ENCODE peak calls at places on chromosomes 7 and 10, in five cellular contexts. One of them, this sample, is unnamed.

GRCh38 chr7:150399861-150400778 is 21.0 kb downstream of the ZNF775 start:
- DNase-seq in astrocyte: peak; percentile 37
- DNase-seq in prostate gland: no peak
- DNase-seq in lower lobe of right lung: no peak
- DNase-seq in HCT116: no peak
- DNase-seq in this sample: no peak

GRCh38 chr10:12177642-12178041 is 18.0 kb downstream of the NUDT5 start:
- DNase-seq in astrocyte: peak; percentile 25
- DNase-seq in prostate gland: no peak
- DNase-seq in lower lobe of right lung: no peak
- DNase-seq in HCT116: no peak
- DNase-seq in this sample: no peak

GRCh38 chr10:52499281-52499680 is 185.2 kb downstream of the DKK1 start:
- DNase-seq in astrocyte: no peak
- DNase-seq in prostate gland: no peak
- DNase-seq in lower lobe of right lung: no peak
- DNase-seq in HCT116: no peak
- DNase-seq in this sample: no peak

GRCh38 chr7:91551377-91552175 is 287.3 kb downstream of the FZD1 start:
- DNase-seq in astrocyte: peak; percentile 51
- DNase-seq in prostate gland: no peak
- DNase-seq in lower lobe of right lung: no peak
- DNase-seq in HCT116: no peak
- DNase-seq in this sample: no peak

GRCh38 chr10:11068861-11069633 is 51.4 kb downstream of the CELF2 start:
- DNase-seq in astrocyte: no peak
- DNase-seq in prostate gland: no peak
- DNase-seq in lower lobe of right lung: no peak
- DNase-seq in HCT116: no peak
- DNase-seq in this sample: no peak

GRCh38 chr10:398954-399353 is 263.7 kb downstream of the ZMYND11 start:
- DNase-seq in astrocyte: no peak
- DNase-seq in prostate gland: no peak
- DNase-seq in lower lobe of right lung: no peak
- DNase-seq in HCT116: no peak
- DNase-seq in this sample: no peak

GRCh38 chr7:127776776-127777390 is 124.9 kb downstream of the SND1 start:
- DNase-seq in astrocyte: peak; percentile 91
- DNase-seq in prostate gland: no peak
- DNase-seq in lower lobe of right lung: no peak
- DNase-seq in HCT116: no peak
- DNase-seq in this sample: no peak

GRCh38 chr10:73211106-73211811 is 35.8 kb downstream of the DNAJC9 start:
- DNase-seq in astrocyte: no peak
- DNase-seq in prostate gland: no peak
- DNase-seq in lower lobe of right lung: no peak
- DNase-seq in HCT116: no peak
- DNase-seq in this sample: no peak

GRCh38 chr7:43834463-43835251 is 34.7 kb downstream of the MRPS24 start:
- DNase-seq in astrocyte: peak; percentile 10
- DNase-seq in prostate gland: no peak
- DNase-seq in lower lobe of right lung: no peak
- DNase-seq in HCT116: no peak
- DNase-seq in this sample: no peak

GRCh38 chr7:100127866-100128601 is 1.3 kb downstream of the MBLAC1 start:
- DNase-seq in astrocyte: no peak
- DNase-seq in prostate gland: no peak
- DNase-seq in lower lobe of right lung: no peak
- DNase-seq in HCT116: no peak
- DNase-seq in this sample: peak; percentile 26

GRCh38 chr10:5297466-5297865 is 67.3 kb upstream of the UCN3 start:
- DNase-seq in astrocyte: no peak
- DNase-seq in prostate gland: no peak
- DNase-seq in lower lobe of right lung: peak; percentile 73
- DNase-seq in HCT116: no peak
- DNase-seq in this sample: peak; percentile 29

GRCh38 chr7:45979275-45980180 is 58.5 kb upstream of the IGFBP3 start:
- DNase-seq in astrocyte: no peak
- DNase-seq in prostate gland: no peak
- DNase-seq in lower lobe of right lung: no peak
- DNase-seq in HCT116: no peak
- DNase-seq in this sample: no peak

GRCh38 chr10:116698364-116698763 is 44.0 kb downstream of the HSPA12A start:
- DNase-seq in astrocyte: no peak
- DNase-seq in prostate gland: no peak
- DNase-seq in lower lobe of right lung: no peak
- DNase-seq in HCT116: no peak
- DNase-seq in this sample: no peak

GRCh38 chr7:79590571-79591274 is 137.3 kb upstream of the MAGI2 start:
- DNase-seq in astrocyte: no peak
- DNase-seq in prostate gland: no peak
- DNase-seq in lower lobe of right lung: no peak
- DNase-seq in HCT116: no peak
- DNase-seq in this sample: no peak

GRCh38 chr7:121153995-121154394 is 165.5 kb downstream of the CPED1 start:
- DNase-seq in astrocyte: no peak
- DNase-seq in prostate gland: no peak
- DNase-seq in lower lobe of right lung: no peak
- DNase-seq in HCT116: no peak
- DNase-seq in this sample: no peak

GRCh38 chr10:69180525-69181204 is 631 bp downstream of the SUPV3L1 start:
- DNase-seq in astrocyte: peak; percentile 17
- DNase-seq in prostate gland: peak; percentile 10
- DNase-seq in lower lobe of right lung: no peak
- DNase-seq in HCT116: no peak
- DNase-seq in this sample: no peak

GRCh38 chr10:131452926-131453771 is 141.6 kb upstream of the TCERG1L start:
- DNase-seq in astrocyte: no peak
- DNase-seq in prostate gland: no peak
- DNase-seq in lower lobe of right lung: no peak
- DNase-seq in HCT116: no peak
- DNase-seq in this sample: no peak

GRCh38 chr10:131354380-131354779 is 42.9 kb upstream of the TCERG1L start:
- DNase-seq in astrocyte: no peak
- DNase-seq in prostate gland: no peak
- DNase-seq in lower lobe of right lung: no peak
- DNase-seq in HCT116: no peak
- DNase-seq in this sample: no peak

GRCh38 chr7:108385834-108386422 is 70.3 kb downstream of the NRCAM start:
- DNase-seq in astrocyte: no peak
- DNase-seq in prostate gland: no peak
- DNase-seq in lower lobe of right lung: no peak
- DNase-seq in HCT116: no peak
- DNase-seq in this sample: no peak

GRCh38 chr10:93512565-93512964 is 16.2 kb downstream of the CEP55 start:
- DNase-seq in astrocyte: peak; percentile 54
- DNase-seq in prostate gland: no peak
- DNase-seq in lower lobe of right lung: no peak
- DNase-seq in HCT116: no peak
- DNase-seq in this sample: no peak

GRCh38 chr7:41809487-41810257 is 106.8 kb upstream of the INHBA start:
- DNase-seq in astrocyte: peak; percentile 68
- DNase-seq in prostate gland: no peak
- DNase-seq in lower lobe of right lung: peak; percentile 54
- DNase-seq in HCT116: no peak
- DNase-seq in this sample: no peak

GRCh38 chr10:11110499-11110898 is 92.8 kb downstream of the CELF2 start:
- DNase-seq in astrocyte: no peak
- DNase-seq in prostate gland: no peak
- DNase-seq in lower lobe of right lung: no peak
- DNase-seq in HCT116: no peak
- DNase-seq in this sample: no peak

GRCh38 chr7:80264769-80265168 is 130.1 kb downstream of the GNAI1 start:
- DNase-seq in astrocyte: no peak
- DNase-seq in prostate gland: no peak
- DNase-seq in lower lobe of right lung: no peak
- DNase-seq in HCT116: no peak
- DNase-seq in this sample: no peak

GRCh38 chr10:121414366-121414765 is 183.9 kb downstream of the FGFR2 start:
- DNase-seq in astrocyte: peak; percentile 15
- DNase-seq in prostate gland: no peak
- DNase-seq in lower lobe of right lung: no peak
- DNase-seq in HCT116: no peak
- DNase-seq in this sample: no peak

DNA sequence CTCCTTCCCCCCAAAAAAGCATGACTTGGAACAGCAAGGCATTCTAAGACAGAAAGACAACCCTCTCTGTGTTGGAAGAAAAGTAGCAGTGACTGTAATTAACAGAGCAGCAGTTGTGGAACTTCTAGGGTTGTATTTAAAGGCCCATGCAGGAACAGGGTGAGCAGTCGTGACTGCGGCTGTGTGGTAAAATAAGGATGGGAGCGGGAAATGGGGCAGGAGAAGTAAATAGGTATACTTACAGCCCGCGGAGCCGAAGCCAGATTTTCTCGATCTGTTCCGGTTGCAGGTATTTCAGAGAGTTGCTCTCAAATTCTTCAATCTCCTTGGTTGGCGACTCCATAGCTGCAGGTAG is 179 bp downstream of the PDE1C start:
- DNase-seq in astrocyte: no peak
- DNase-seq in prostate gland: no peak
- DNase-seq in lower lobe of right lung: no peak
- DNase-seq in HCT116: no peak
- DNase-seq in this sample: no peak
- H3K4me3 ChIP-seq in astrocyte: peak overlapping the region; percentile 81
- H3K4me3 ChIP-seq in prostate gland: peak overlapping the region; percentile 33
- H3K4me3 ChIP-seq in lower lobe of right lung: peak overlapping the region; percentile 59
- H3K4me3 ChIP-seq in HCT116: no peak overlapping the region
- H3K4me3 ChIP-seq in this sample: peak overlapping the region; percentile 35

GRCh38 chr7:138570715-138571114 is 110.7 kb downstream of the TRIM24 start:
- DNase-seq in astrocyte: no peak
- DNase-seq in prostate gland: no peak
- DNase-seq in lower lobe of right lung: no peak
- DNase-seq in HCT116: no peak
- DNase-seq in this sample: no peak
- H3K36me3 ChIP-seq in astrocyte: peaks cover 19% of the 10 kb centered on the region
- H3K36me3 ChIP-seq in prostate gland: no peaks in the 10 kb centered on the region
- H3K36me3 ChIP-seq in lower lobe of right lung: peaks cover 80% of the 10 kb centered on the region
- H3K36me3 ChIP-seq in HCT116: peaks cover 4% of the 10 kb centered on the region
- H3K36me3 ChIP-seq in this sample: peaks cover 8% of the 10 kb centered on the region

GRCh38 chr7:128862571-128863432 is at the start of gene ATP6V1F:
- DNase-seq in astrocyte: peak; percentile 91
- DNase-seq in prostate gland: peak; percentile 96
- DNase-seq in lower lobe of right lung: peak; percentile 98
- DNase-seq in HCT116: peak; percentile 95
- DNase-seq in this sample: peak; percentile 97
- TF ChIP-seq CTCF in astrocyte: no peak
- TF ChIP-seq CTCF in prostate gland: no peak
- TF ChIP-seq CTCF in lower lobe of right lung: no peak
- TF ChIP-seq CTCF in HCT116: no peak
- TF ChIP-seq CTCF in this sample: peak; percentile 50

DNA sequence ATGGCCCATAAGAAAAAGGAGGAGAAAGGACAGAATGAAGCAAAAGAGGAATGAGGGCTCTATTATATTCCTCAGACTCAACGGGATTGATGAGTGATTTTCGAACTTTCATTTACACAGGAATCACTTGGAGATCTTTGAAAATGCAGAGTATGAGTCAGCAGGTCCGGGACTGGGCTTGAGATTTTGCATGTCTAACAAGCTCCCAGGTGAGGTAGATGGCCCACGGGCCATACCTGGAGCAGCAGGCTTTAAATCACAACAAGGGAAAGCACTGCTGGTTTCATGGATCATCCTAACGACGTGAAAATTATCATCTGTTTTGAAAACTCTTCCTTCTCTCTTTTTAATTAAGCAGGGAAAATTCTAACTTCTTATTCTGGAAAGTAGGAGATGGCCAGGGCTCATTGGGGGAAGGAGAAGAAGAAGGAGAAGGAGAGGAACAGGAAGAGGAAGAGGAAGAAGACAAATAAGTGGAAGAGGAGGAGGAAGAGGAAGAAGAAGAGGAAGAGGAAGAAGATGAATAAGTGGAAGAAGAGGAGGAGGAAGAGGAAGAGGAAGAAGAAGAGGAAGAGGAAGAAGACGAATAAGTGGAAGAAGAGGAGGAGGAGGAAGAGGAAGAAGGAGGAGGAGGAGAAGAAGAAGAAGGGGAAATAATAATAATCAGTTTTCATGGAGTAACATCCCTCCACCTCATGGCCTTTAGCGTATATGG is 3.8 kb upstream of the SDK1 start:
- DNase-seq in astrocyte: no peak
- DNase-seq in prostate gland: no peak
- DNase-seq in lower lobe of right lung: no peak
- DNase-seq in HCT116: no peak
- DNase-seq in this sample: no peak
- H3K4me3 ChIP-seq in astrocyte: no peak overlapping the region
- H3K4me3 ChIP-seq in prostate gland: no peak overlapping the region
- H3K4me3 ChIP-seq in lower lobe of right lung: no peak overlapping the region
- H3K4me3 ChIP-seq in HCT116: no peak overlapping the region
- H3K4me3 ChIP-seq in this sample: no peak overlapping the region

DNA sequence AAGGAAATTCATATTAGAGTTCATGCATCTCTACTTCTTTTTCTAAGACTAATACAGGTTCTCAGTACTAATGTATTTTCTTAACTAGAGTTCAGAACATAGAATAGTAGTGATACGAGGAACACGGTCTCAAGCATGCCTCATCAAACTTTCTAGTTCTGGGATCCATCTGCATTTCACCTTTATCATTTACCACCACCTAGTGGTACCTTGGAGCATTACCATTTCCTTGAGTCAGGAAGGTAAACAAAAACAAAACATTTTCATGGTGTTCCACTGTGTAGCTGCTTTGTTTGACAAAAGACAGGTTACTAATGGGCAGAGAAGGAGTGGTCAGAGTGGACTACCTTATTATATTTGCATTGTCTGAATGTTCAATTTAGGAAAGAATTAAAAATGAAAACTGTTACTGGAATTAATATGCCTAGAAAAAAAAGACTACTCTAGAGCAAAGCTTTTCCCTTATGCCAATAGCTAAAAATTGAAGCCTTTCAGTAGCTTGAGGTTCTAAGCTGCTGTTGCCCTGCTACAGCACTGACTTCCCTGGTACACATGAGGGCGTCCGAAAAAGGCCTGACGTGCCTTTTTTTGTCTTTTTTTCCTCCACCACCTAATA is 44.5 kb downstream of the STARD3NL start:
- DNase-seq in astrocyte: no peak
- DNase-seq in prostate gland: peak; percentile 66
- DNase-seq in lower lobe of right lung: no peak
- DNase-seq in HCT116: peak; percentile 34
- DNase-seq in this sample: no peak
- H3K36me3 ChIP-seq in astrocyte: peaks cover 35% of the 10 kb centered on the region
- H3K36me3 ChIP-seq in prostate gland: no peaks in the 10 kb centered on the region
- H3K36me3 ChIP-seq in lower lobe of right lung: peaks cover 60% of the 10 kb centered on the region
- H3K36me3 ChIP-seq in HCT116: no peaks in the 10 kb centered on the region
- H3K36me3 ChIP-seq in this sample: peaks cover 2% of the 10 kb centered on the region

GRCh38 chr10:87670591-87670990 is 10.9 kb downstream of the PAPSS2 start:
- DNase-seq in astrocyte: no peak
- DNase-seq in prostate gland: no peak
- DNase-seq in lower lobe of right lung: no peak
- DNase-seq in HCT116: no peak
- DNase-seq in this sample: no peak
- TF ChIP-seq CTCF in astrocyte: no peak
- TF ChIP-seq CTCF in prostate gland: no peak
- TF ChIP-seq CTCF in lower lobe of right lung: no peak
- TF ChIP-seq CTCF in HCT116: no peak
- TF ChIP-seq CTCF in this sample: no peak

DNA sequence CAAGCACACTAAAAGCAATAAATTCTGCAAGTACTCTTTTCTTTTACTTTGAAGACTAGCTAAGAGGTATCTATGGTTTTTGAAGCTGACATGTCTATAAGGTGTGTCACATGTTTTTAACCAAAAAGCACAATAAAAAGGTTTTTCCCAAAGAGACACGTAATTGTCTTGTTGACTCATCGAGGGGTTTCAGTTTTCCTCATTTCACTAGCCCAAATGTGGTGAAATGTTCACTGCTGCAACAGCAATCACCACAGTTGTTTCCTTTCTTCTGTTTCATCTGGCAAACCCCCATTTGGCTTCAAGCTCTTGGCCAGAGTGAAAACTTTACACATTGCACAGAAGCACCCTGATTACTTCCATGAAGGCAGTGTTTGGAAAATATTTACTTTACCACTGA is 3.8 kb upstream of the HOXA4 start:
- DNase-seq in astrocyte: peak; percentile 94
- DNase-seq in prostate gland: no peak
- DNase-seq in lower lobe of right lung: no peak
- DNase-seq in HCT116: no peak
- DNase-seq in this sample: no peak
- H3K4me3 ChIP-seq in astrocyte: no peak overlapping the region
- H3K4me3 ChIP-seq in prostate gland: no peak overlapping the region
- H3K4me3 ChIP-seq in lower lobe of right lung: no peak overlapping the region
- H3K4me3 ChIP-seq in HCT116: no peak overlapping the region
- H3K4me3 ChIP-seq in this sample: no peak overlapping the region

This sample was measured in body of pancreas.